ENCODE peak calls at places on chromosomes 11 and 22, in nine cellular contexts. One of them, this sample, is unnamed.

GRCh38 chr11:57460017-57460755 is at the start of gene RTN4RL2:
- DNase-seq in AG10803: peak
- DNase-seq in lower leg skin: no peak
- DNase-seq in CD14-positive monocyte: no peak
- DNase-seq in choroid plexus epithelial cell: peak
- DNase-seq in fibroblast of villous mesenchyme: peak
- DNase-seq in bronchial epithelial cell: no peak
- DNase-seq in dorsolateral prefrontal cortex: no peak
- DNase-seq in cardiac fibroblast: peak
- DNase-seq in this sample: no peak

GRCh38 chr22:31206896-31207687 is 5.0 kb upstream of the LIMK2 start:
- DNase-seq in AG10803: no peak
- DNase-seq in lower leg skin: peak
- DNase-seq in CD14-positive monocyte: no peak
- DNase-seq in choroid plexus epithelial cell: peak
- DNase-seq in fibroblast of villous mesenchyme: no peak
- DNase-seq in bronchial epithelial cell: peak
- DNase-seq in dorsolateral prefrontal cortex: peak
- DNase-seq in cardiac fibroblast: no peak
- DNase-seq in this sample: no peak

GRCh38 chr11:82867495-82868082 is 32.6 kb downstream of the PRCP start:
- DNase-seq in AG10803: peak
- DNase-seq in lower leg skin: peak
- DNase-seq in CD14-positive monocyte: peak
- DNase-seq in choroid plexus epithelial cell: peak
- DNase-seq in fibroblast of villous mesenchyme: peak
- DNase-seq in bronchial epithelial cell: peak
- DNase-seq in dorsolateral prefrontal cortex: peak
- DNase-seq in cardiac fibroblast: peak
- DNase-seq in this sample: no peak

GRCh38 chr11:14793546-14793945 is 98.5 kb downstream of the CYP2R1 start:
- DNase-seq in AG10803: no peak
- DNase-seq in lower leg skin: no peak
- DNase-seq in CD14-positive monocyte: no peak
- DNase-seq in choroid plexus epithelial cell: no peak
- DNase-seq in fibroblast of villous mesenchyme: no peak
- DNase-seq in bronchial epithelial cell: peak
- DNase-seq in dorsolateral prefrontal cortex: no peak
- DNase-seq in cardiac fibroblast: peak
- DNase-seq in this sample: no peak

GRCh38 chr22:36303115-36303467 is 50.2 kb downstream of the APOL1 start:
- DNase-seq in AG10803: no peak
- DNase-seq in lower leg skin: no peak
- DNase-seq in CD14-positive monocyte: no peak
- DNase-seq in choroid plexus epithelial cell: no peak
- DNase-seq in fibroblast of villous mesenchyme: no peak
- DNase-seq in bronchial epithelial cell: no peak
- DNase-seq in dorsolateral prefrontal cortex: no peak
- DNase-seq in cardiac fibroblast: no peak
- DNase-seq in this sample: no peak

GRCh38 chr22:49372530-49373288 is 455.0 kb downstream of the BRD1 start:
- DNase-seq in AG10803: no peak
- DNase-seq in lower leg skin: peak
- DNase-seq in CD14-positive monocyte: no peak
- DNase-seq in choroid plexus epithelial cell: no peak
- DNase-seq in fibroblast of villous mesenchyme: no peak
- DNase-seq in bronchial epithelial cell: no peak
- DNase-seq in dorsolateral prefrontal cortex: peak
- DNase-seq in cardiac fibroblast: peak
- DNase-seq in this sample: peak

GRCh38 chr11:76801205-76801604 is 18.0 kb downstream of the TSKU start:
- DNase-seq in AG10803: no peak
- DNase-seq in lower leg skin: no peak
- DNase-seq in CD14-positive monocyte: no peak
- DNase-seq in choroid plexus epithelial cell: no peak
- DNase-seq in fibroblast of villous mesenchyme: no peak
- DNase-seq in bronchial epithelial cell: no peak
- DNase-seq in dorsolateral prefrontal cortex: no peak
- DNase-seq in cardiac fibroblast: no peak
- DNase-seq in this sample: no peak

GRCh38 chr11:1557904-1558831 is 13.9 kb downstream of the DUSP8 start:
- DNase-seq in AG10803: peak
- DNase-seq in lower leg skin: no peak
- DNase-seq in CD14-positive monocyte: no peak
- DNase-seq in choroid plexus epithelial cell: peak
- DNase-seq in fibroblast of villous mesenchyme: peak
- DNase-seq in bronchial epithelial cell: peak
- DNase-seq in dorsolateral prefrontal cortex: no peak
- DNase-seq in cardiac fibroblast: peak
- DNase-seq in this sample: no peak

GRCh38 chr11:113779496-113779895 is at the start of gene CLDN25:
- DNase-seq in AG10803: no peak
- DNase-seq in lower leg skin: no peak
- DNase-seq in CD14-positive monocyte: no peak
- DNase-seq in choroid plexus epithelial cell: no peak
- DNase-seq in fibroblast of villous mesenchyme: no peak
- DNase-seq in bronchial epithelial cell: no peak
- DNase-seq in dorsolateral prefrontal cortex: no peak
- DNase-seq in cardiac fibroblast: no peak
- DNase-seq in this sample: no peak

GRCh38 chr22:46105494-46106278 is 44.6 kb upstream of the PPARA start:
- DNase-seq in AG10803: peak
- DNase-seq in lower leg skin: no peak
- DNase-seq in CD14-positive monocyte: no peak
- DNase-seq in choroid plexus epithelial cell: peak
- DNase-seq in fibroblast of villous mesenchyme: peak
- DNase-seq in bronchial epithelial cell: peak
- DNase-seq in dorsolateral prefrontal cortex: no peak
- DNase-seq in cardiac fibroblast: peak
- DNase-seq in this sample: no peak

GRCh38 chr11:17932472-17932871 is 80.4 kb downstream of the SERGEF start:
- DNase-seq in AG10803: no peak
- DNase-seq in lower leg skin: no peak
- DNase-seq in CD14-positive monocyte: no peak
- DNase-seq in choroid plexus epithelial cell: no peak
- DNase-seq in fibroblast of villous mesenchyme: no peak
- DNase-seq in bronchial epithelial cell: no peak
- DNase-seq in dorsolateral prefrontal cortex: no peak
- DNase-seq in cardiac fibroblast: no peak
- DNase-seq in this sample: no peak
- TF ChIP-seq CTCF in AG10803: no peak
- TF ChIP-seq CTCF in lower leg skin: no peak
- TF ChIP-seq CTCF in CD14-positive monocyte: no peak
- TF ChIP-seq CTCF in choroid plexus epithelial cell: peak
- TF ChIP-seq CTCF in fibroblast of villous mesenchyme: no peak
- TF ChIP-seq CTCF in bronchial epithelial cell: no peak
- TF ChIP-seq CTCF in dorsolateral prefrontal cortex: no peak
- TF ChIP-seq CTCF in cardiac fibroblast: no peak
- TF ChIP-seq CTCF in this sample: peak

GRCh38 chr11:78149646-78150045 is 10.2 kb upstream of the ALG8 start:
- DNase-seq in AG10803: peak
- DNase-seq in lower leg skin: no peak
- DNase-seq in CD14-positive monocyte: no peak
- DNase-seq in choroid plexus epithelial cell: peak
- DNase-seq in fibroblast of villous mesenchyme: peak
- DNase-seq in bronchial epithelial cell: peak
- DNase-seq in dorsolateral prefrontal cortex: no peak
- DNase-seq in cardiac fibroblast: peak
- DNase-seq in this sample: no peak
- TF ChIP-seq CTCF in AG10803: peak
- TF ChIP-seq CTCF in lower leg skin: no peak
- TF ChIP-seq CTCF in CD14-positive monocyte: no peak
- TF ChIP-seq CTCF in choroid plexus epithelial cell: peak
- TF ChIP-seq CTCF in fibroblast of villous mesenchyme: peak
- TF ChIP-seq CTCF in bronchial epithelial cell: peak
- TF ChIP-seq CTCF in dorsolateral prefrontal cortex: peak
- TF ChIP-seq CTCF in cardiac fibroblast: peak
- TF ChIP-seq CTCF in this sample: peak

DNA sequence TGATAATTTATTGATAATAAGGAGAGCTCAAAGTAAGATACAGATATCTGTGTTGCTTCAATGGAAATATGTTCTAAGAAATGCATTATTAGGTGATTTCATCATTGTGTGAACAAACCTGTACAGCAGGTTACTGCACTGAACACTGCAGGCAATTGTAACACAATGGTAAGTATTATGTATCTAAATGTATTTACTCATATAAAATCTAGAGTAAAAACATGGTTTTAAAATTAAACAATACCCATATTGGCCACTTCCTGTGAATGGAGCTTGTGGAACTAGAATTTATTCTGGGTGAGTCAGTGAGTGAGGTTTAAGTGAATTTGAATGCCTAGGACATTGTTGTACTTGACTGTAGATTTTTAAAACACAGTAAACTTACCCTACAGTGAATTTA is 722.9 kb upstream of the RAG2 start:
- DNase-seq in AG10803: no peak
- DNase-seq in lower leg skin: no peak
- DNase-seq in CD14-positive monocyte: no peak
- DNase-seq in choroid plexus epithelial cell: no peak
- DNase-seq in fibroblast of villous mesenchyme: no peak
- DNase-seq in bronchial epithelial cell: peak
- DNase-seq in dorsolateral prefrontal cortex: no peak
- DNase-seq in cardiac fibroblast: peak
- DNase-seq in this sample: no peak
- TF ChIP-seq CTCF in AG10803: no peak
- TF ChIP-seq CTCF in lower leg skin: no peak
- TF ChIP-seq CTCF in CD14-positive monocyte: no peak
- TF ChIP-seq CTCF in choroid plexus epithelial cell: no peak
- TF ChIP-seq CTCF in fibroblast of villous mesenchyme: no peak
- TF ChIP-seq CTCF in bronchial epithelial cell: no peak
- TF ChIP-seq CTCF in dorsolateral prefrontal cortex: no peak
- TF ChIP-seq CTCF in cardiac fibroblast: no peak
- TF ChIP-seq CTCF in this sample: no peak

GRCh38 chr11:74870485-74870884 is 78.4 kb downstream of the XRRA1 start:
- DNase-seq in AG10803: peak
- DNase-seq in lower leg skin: no peak
- DNase-seq in CD14-positive monocyte: no peak
- DNase-seq in choroid plexus epithelial cell: peak
- DNase-seq in fibroblast of villous mesenchyme: peak
- DNase-seq in bronchial epithelial cell: peak
- DNase-seq in dorsolateral prefrontal cortex: no peak
- DNase-seq in cardiac fibroblast: peak
- DNase-seq in this sample: no peak
- TF ChIP-seq CTCF in AG10803: peak
- TF ChIP-seq CTCF in lower leg skin: no peak
- TF ChIP-seq CTCF in CD14-positive monocyte: peak
- TF ChIP-seq CTCF in choroid plexus epithelial cell: peak
- TF ChIP-seq CTCF in fibroblast of villous mesenchyme: peak
- TF ChIP-seq CTCF in bronchial epithelial cell: peak
- TF ChIP-seq CTCF in dorsolateral prefrontal cortex: peak
- TF ChIP-seq CTCF in cardiac fibroblast: peak
- TF ChIP-seq CTCF in this sample: peak

DNA sequence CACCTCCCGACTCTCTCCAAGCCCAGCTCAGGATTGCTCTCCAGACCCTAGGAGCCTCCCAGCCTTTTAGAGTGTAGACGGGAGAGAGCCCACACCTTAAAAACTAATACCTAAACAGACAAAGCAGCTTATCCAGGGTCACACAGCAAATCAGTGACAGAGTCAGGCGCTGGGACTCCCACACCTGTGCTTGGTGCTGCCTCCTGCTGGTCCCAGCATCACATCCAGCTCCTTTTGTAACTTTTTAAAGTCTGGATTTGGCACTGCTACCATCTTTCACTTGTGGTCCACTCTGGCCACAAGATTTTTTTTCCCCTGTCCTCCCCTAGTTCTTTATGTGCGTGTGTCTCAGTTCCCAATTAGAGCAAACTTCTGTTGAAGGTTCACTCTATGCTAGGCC is 4.7 kb downstream of the ANO1 start:
- DNase-seq in AG10803: no peak
- DNase-seq in lower leg skin: no peak
- DNase-seq in CD14-positive monocyte: no peak
- DNase-seq in choroid plexus epithelial cell: no peak
- DNase-seq in fibroblast of villous mesenchyme: no peak
- DNase-seq in bronchial epithelial cell: no peak
- DNase-seq in dorsolateral prefrontal cortex: no peak
- DNase-seq in cardiac fibroblast: no peak
- DNase-seq in this sample: no peak
- TF ChIP-seq CTCF in AG10803: no peak
- TF ChIP-seq CTCF in lower leg skin: no peak
- TF ChIP-seq CTCF in CD14-positive monocyte: no peak
- TF ChIP-seq CTCF in choroid plexus epithelial cell: peak
- TF ChIP-seq CTCF in fibroblast of villous mesenchyme: peak
- TF ChIP-seq CTCF in bronchial epithelial cell: peak
- TF ChIP-seq CTCF in dorsolateral prefrontal cortex: no peak
- TF ChIP-seq CTCF in cardiac fibroblast: peak
- TF ChIP-seq CTCF in this sample: peak

GRCh38 chr11:69662021-69662698 is 13.0 kb downstream of the LTO1 start:
- DNase-seq in AG10803: no peak
- DNase-seq in lower leg skin: no peak
- DNase-seq in CD14-positive monocyte: peak
- DNase-seq in choroid plexus epithelial cell: no peak
- DNase-seq in fibroblast of villous mesenchyme: no peak
- DNase-seq in bronchial epithelial cell: no peak
- DNase-seq in dorsolateral prefrontal cortex: no peak
- DNase-seq in cardiac fibroblast: peak
- DNase-seq in this sample: peak
- TF ChIP-seq CTCF in AG10803: peak
- TF ChIP-seq CTCF in lower leg skin: no peak
- TF ChIP-seq CTCF in CD14-positive monocyte: no peak
- TF ChIP-seq CTCF in choroid plexus epithelial cell: peak
- TF ChIP-seq CTCF in fibroblast of villous mesenchyme: peak
- TF ChIP-seq CTCF in bronchial epithelial cell: peak
- TF ChIP-seq CTCF in dorsolateral prefrontal cortex: no peak
- TF ChIP-seq CTCF in cardiac fibroblast: peak
- TF ChIP-seq CTCF in this sample: peak

GRCh38 chr11:65420506-65421203 is 1.9 kb upstream of the NEAT1 start:
- DNase-seq in AG10803: no peak
- DNase-seq in lower leg skin: no peak
- DNase-seq in CD14-positive monocyte: no peak
- DNase-seq in choroid plexus epithelial cell: no peak
- DNase-seq in fibroblast of villous mesenchyme: no peak
- DNase-seq in bronchial epithelial cell: peak
- DNase-seq in dorsolateral prefrontal cortex: no peak
- DNase-seq in cardiac fibroblast: no peak
- DNase-seq in this sample: no peak
- TF ChIP-seq CTCF in AG10803: no peak
- TF ChIP-seq CTCF in lower leg skin: no peak
- TF ChIP-seq CTCF in CD14-positive monocyte: no peak
- TF ChIP-seq CTCF in choroid plexus epithelial cell: no peak
- TF ChIP-seq CTCF in fibroblast of villous mesenchyme: no peak
- TF ChIP-seq CTCF in bronchial epithelial cell: no peak
- TF ChIP-seq CTCF in dorsolateral prefrontal cortex: no peak
- TF ChIP-seq CTCF in cardiac fibroblast: no peak
- TF ChIP-seq CTCF in this sample: no peak

GRCh38 chr11:69598147-69598546 is 42.8 kb upstream of the CCND1 start:
- DNase-seq in AG10803: peak
- DNase-seq in lower leg skin: no peak
- DNase-seq in CD14-positive monocyte: no peak
- DNase-seq in choroid plexus epithelial cell: peak
- DNase-seq in fibroblast of villous mesenchyme: no peak
- DNase-seq in bronchial epithelial cell: no peak
- DNase-seq in dorsolateral prefrontal cortex: no peak
- DNase-seq in cardiac fibroblast: peak
- DNase-seq in this sample: no peak
- TF ChIP-seq CTCF in AG10803: peak
- TF ChIP-seq CTCF in lower leg skin: no peak
- TF ChIP-seq CTCF in CD14-positive monocyte: no peak
- TF ChIP-seq CTCF in choroid plexus epithelial cell: peak
- TF ChIP-seq CTCF in fibroblast of villous mesenchyme: peak
- TF ChIP-seq CTCF in bronchial epithelial cell: no peak
- TF ChIP-seq CTCF in dorsolateral prefrontal cortex: no peak
- TF ChIP-seq CTCF in cardiac fibroblast: no peak
- TF ChIP-seq CTCF in this sample: peak

This sample was measured in chondrocyte.